ENCODE peak calls at places on chromosomes 16 and 17, in four cellular contexts. L, O, Z and N are unnamed samples.

GRCh38 chr16:86823895-86824671 is 245.7 kb downstream of the FOXL1 start:
- DNase-seq in L (no peak), O (no peak), Z (no peak), N (no peak)

GRCh38 chr16:57132470-57132869 is 40.1 kb downstream of the CPNE2 start:
- DNase-seq in L (no peak), O (no peak), Z (no peak), N (no peak)

GRCh38 chr16:69859105-69859969 is 91.8 kb upstream of the CLEC18A start:
- DNase-seq in L (no peak), O (no peak), Z (no peak), N (no peak)

GRCh38 chr16:12239953-12240485 is 263.5 kb downstream of the SNX29 start:
- DNase-seq in L (no peak), O (no peak), Z (no peak), N (no peak)

GRCh38 chr17:72976971-72977767 is 115.3 kb downstream of the SLC39A11 start:
- DNase-seq in L (peak), O (no peak), Z (no peak), N (no peak)

GRCh38 chr17:8273884-8274444 is 14.5 kb upstream of the RANGRF start:
- DNase-seq in L (no peak), O (no peak), Z (no peak), N (no peak)

GRCh38 chr17:11278984-11279270 is 37.9 kb downstream of the SHISA6 start:
- DNase-seq in L (no peak), O (no peak), Z (no peak), N (no peak)

GRCh38 chr17:14058051-14058450 is 11.3 kb upstream of the COX10 start:
- DNase-seq in L (no peak), O (no peak), Z (no peak), N (no peak)

GRCh38 chr16:11698271-11698689 is 30.0 kb downstream of the SNN start:
- DNase-seq in L (no peak), O (no peak), Z (no peak), N (no peak)

GRCh38 chr16:28923652-28924398 is 1.2 kb downstream of the RABEP2 start:
- DNase-seq in L (peak), O (no peak), Z (no peak), N (no peak)

GRCh38 chr17:17890773-17891759 is 54.3 kb upstream of the SREBF1 start:
- DNase-seq in L (peak), O (no peak), Z (no peak), N (peak)

GRCh38 chr17:57545836-57546305 is 199.2 kb downstream of the CCDC182 start:
- DNase-seq in L (no peak), O (no peak), Z (no peak), N (no peak)

GRCh38 chr17:81350320-81350686 is 45.0 kb upstream of the BAHCC1 start:
- DNase-seq in L (no peak), O (no peak), Z (no peak), N (no peak)

GRCh38 chr17:2400474-2400866 is 390 bp downstream of the MNT start:
- DNase-seq in L (peak), O (peak), Z (no peak), N (peak)

GRCh38 chr17:40372031-40372430 is 7.5 kb upstream of the GJD3 start:
- DNase-seq in L (no peak), O (peak), Z (no peak), N (no peak)

GRCh38 chr16:87874639-87875472 is 5.5 kb upstream of the SLC7A5 start:
- DNase-seq in L (no peak), O (no peak), Z (no peak), N (peak)

GRCh38 chr16:23901178-23902131 is 65.7 kb downstream of the PRKCB start:
- DNase-seq in L (peak), O (no peak), Z (no peak), N (no peak)

GRCh38 chr17:50950002-50950877 is 84.1 kb upstream of the TOB1 start:
- DNase-seq in L (peak), O (peak), Z (peak), N (peak)

GRCh38 chr17:53844476-53845107 is 21.9 kb downstream of the KIF2B start:
- DNase-seq in L (no peak), O (no peak), Z (no peak), N (no peak)

GRCh38 chr17:43778337-43779144 is at the start of gene DUSP3:
- DNase-seq in L (peak), O (peak), Z (peak), N (peak)

GRCh38 chr17:75844530-75845057 is 390 bp upstream of the UNC13D start:
- DNase-seq in L (no peak), O (no peak), Z (no peak), N (no peak)

GRCh38 chr17:80424878-80425765 is 10.2 kb downstream of the ENDOV start:
- DNase-seq in L (no peak), O (no peak), Z (no peak), N (no peak)

GRCh38 chr17:82583720-82584234 is 64.2 kb downstream of the FOXK2 start:
- DNase-seq in L (no peak), O (no peak), Z (no peak), N (no peak)

GRCh38 chr17:76707985-76708807 is 2.6 kb downstream of the MXRA7 start:
- DNase-seq in L (no peak), O (no peak), Z (no peak), N (no peak)

GRCh38 chr17:72338847-72339790 is 218.3 kb downstream of the SOX9 start:
- DNase-seq in L (no peak), O (no peak), Z (peak), N (no peak)

GRCh38 chr17:79851461-79851817 is 12.2 kb upstream of the CBX4 start:
- DNase-seq in L (no peak), O (no peak), Z (no peak), N (no peak)

GRCh38 chr17:62760059-62760887 is 47.8 kb downstream of the MARCHF10 start:
- DNase-seq in L (no peak), O (no peak), Z (no peak), N (no peak)

GRCh38 chr17:49995055-49995738 is at the start of gene DLX3:
- DNase-seq in L (peak), O (peak), Z (no peak), N (no peak)

GRCh38 chr16:78768723-78769122 is 669.3 kb downstream of the WWOX start:
- DNase-seq in L (no peak), O (no peak), Z (no peak), N (no peak)

GRCh38 chr17:75909812-75910274 is 5.2 kb upstream of the MRPL38 start:
- DNase-seq in L (no peak), O (no peak), Z (no peak), N (no peak)

GRCh38 chr17:77882481-77883212 is 75.9 kb upstream of the TNRC6C start:
- DNase-seq in L (no peak), O (peak), Z (no peak), N (peak)

GRCh38 chr17:17118399-17118798 is 76.1 kb downstream of the MPRIP start:
- DNase-seq in L (no peak), O (no peak), Z (no peak), N (no peak)

GRCh38 chr16:85366031-85366763 is 246.9 kb upstream of the GSE1 start:
- DNase-seq in L (no peak), O (no peak), Z (no peak), N (no peak)

GRCh38 chr17:17822189-17822978 is 14.4 kb downstream of the SREBF1 start:
- DNase-seq in L (no peak), O (no peak), Z (peak), N (no peak)

GRCh38 chr17:42683407-42684031 is 1.2 kb downstream of the CNTNAP1 start:
- DNase-seq in L (no peak), O (no peak), Z (no peak), N (no peak)

GRCh38 chr17:81511550-81511799 is 1.1 kb downstream of the ACTG1 start:
- DNase-seq in L (no peak), O (no peak), Z (no peak), N (no peak)

GRCh38 chr16:13957197-13958078 is 37.5 kb downstream of the ERCC4 start:
- DNase-seq in L (peak), O (no peak), Z (peak), N (peak)

GRCh38 chr17:32100971-32101631 is 41.2 kb upstream of the RHOT1 start:
- DNase-seq in L (no peak), O (no peak), Z (no peak), N (no peak)

GRCh38 chr16:19135896-19136438 is 22.2 kb downstream of the ITPRIPL2 start:
- DNase-seq in L (no peak), O (no peak), Z (no peak), N (no peak)